ENCODE peak calls at places on chromosomes 16 and 17, in six cellular contexts. G is left ventricle myocardium inferior, L is cardiac muscle cell, N is prostate gland, W is testis, I is dorsolateral prefrontal cortex. Q is an unnamed sample.

GRCh38 chr17:915416-916201 is 64.0 kb downstream of the NXN start:
- DNase-seq in G (no peak), L (peak; percentile 86), N (no peak), W (no peak), I (no peak), Q (peak; percentile 44)

GRCh38 chr17:45791935-45792334 is 7.8 kb downstream of the CRHR1 start:
- DNase-seq in G (no peak), L (no peak), N (peak; percentile 69), W (no peak), I (no peak), Q (peak; percentile 41)

GRCh38 chr16:76182092-76182635 is 95.0 kb upstream of the CNTNAP4 start:
- DNase-seq in G (no peak), L (no peak), N (no peak), W (no peak), I (no peak), Q (no peak)

GRCh38 chr16:57675752-57676623 is 7.9 kb downstream of the ADGRG3 start:
- DNase-seq in G (no peak), L (peak; percentile 35), N (no peak), W (no peak), I (no peak), Q (no peak)

GRCh38 chr17:864315-864714 is 82.2 kb downstream of the MRM3 start:
- DNase-seq in G (no peak), L (no peak), N (no peak), W (no peak), I (no peak), Q (no peak)

GRCh38 chr16:88387941-88388627 is 5.3 kb downstream of the ZNF469 start:
- DNase-seq in G (peak; percentile 38), L (no peak), N (peak; percentile 84), W (peak; percentile 36), I (peak; percentile 65), Q (peak; percentile 71)

GRCh38 chr16:14600164-14600563 is 29.9 kb downstream of the PARN start:
- DNase-seq in G (no peak), L (peak; percentile 16), N (no peak), W (no peak), I (no peak), Q (no peak)

GRCh38 chr17:75096082-75096625 is 8.4 kb downstream of the SLC16A5 start:
- DNase-seq in G (peak; percentile 75), L (no peak), N (peak; percentile 80), W (no peak), I (no peak), Q (peak; percentile 95)

GRCh38 chr17:80142929-80143328 is 4.0 kb downstream of the EIF4A3 start:
- DNase-seq in G (no peak), L (no peak), N (no peak), W (no peak), I (no peak), Q (no peak)

GRCh38 chr16:71383054-71383773 is 24.7 kb downstream of the CALB2 start:
- DNase-seq in G (no peak), L (no peak), N (no peak), W (no peak), I (no peak), Q (no peak)

GRCh38 chr17:35372846-35373531 is 432 bp downstream of the SLFN11 start:
- DNase-seq in G (peak; percentile 16), L (no peak), N (peak; percentile 14), W (no peak), I (no peak), Q (peak; percentile 65)

GRCh38 chr17:3912827-3913226 is 3.4 kb downstream of the P2RX1 start:
- DNase-seq in G (no peak), L (no peak), N (no peak), W (no peak), I (no peak), Q (no peak)

GRCh38 chr16:58029410-58029809 is 3.9 kb downstream of the MMP15 start:
- DNase-seq in G (no peak), L (no peak), N (no peak), W (no peak), I (no peak), Q (no peak)

GRCh38 chr16:19555938-19556778 is 655 bp downstream of the VPS35L start:
- DNase-seq in G (no peak), L (peak; percentile 14), N (no peak), W (peak; percentile 46), I (no peak), Q (no peak)

GRCh38 chr17:80850817-80851216 is 140.8 kb upstream of the CHMP6 start:
- DNase-seq in G (no peak), L (no peak), N (no peak), W (no peak), I (no peak), Q (no peak)

GRCh38 chr17:74119960-74120359 is 83.5 kb upstream of the RPL38 start:
- DNase-seq in G (no peak), L (no peak), N (no peak), W (no peak), I (no peak), Q (no peak)

GRCh38 chr16:75452464-75453190 is 11.9 kb downstream of the TMEM170A start:
- DNase-seq in G (no peak), L (peak; percentile 51), N (no peak), W (no peak), I (no peak), Q (no peak)

GRCh38 chr16:87317766-87318121 is 552 bp upstream of the C16orf95 start:
- DNase-seq in G (peak; percentile 34), L (peak; percentile 58), N (no peak), W (peak; percentile 69), I (peak; percentile 39), Q (peak; percentile 58)